ENCODE peak calls at places on chromosomes 12 and 14, in eight cellular contexts. Y is epithelial cell of esophagus, N is spleen, O is IMR-90, U is dorsolateral prefrontal cortex, D is psoas muscle, L is astrocyte of the cerebellum, X is astrocyte. C is an unnamed sample.
A peak's percentile ranks its signal among the peaks of the same experiment; 100 is the strongest.

GRCh38 chr14:51873221-51873893 is 12.9 kb downstream of the GNG2 start:
- DNase-seq in N (no peak), L (peak; percentile 89), Y (peak; percentile 69), D (no peak), O (peak; percentile 98), U (no peak), X (peak; percentile 96), C (no peak)

GRCh38 chr12:111596985-111597730 is 2.0 kb downstream of the ATXN2 start:
- DNase-seq in L (no peak), O (peak; percentile 55), N (peak; percentile 78), D (peak; percentile 71), X (peak; percentile 64), U (peak; percentile 53), Y (peak; percentile 53), C (peak; percentile 26)

GRCh38 chr14:61177279-61178225 is 103.6 kb downstream of the TMEM30B start:
- DNase-seq in Y (peak; percentile 77), X (peak; percentile 71), D (no peak), U (no peak), O (peak; percentile 31), N (no peak), L (no peak), C (no peak)

GRCh38 chr12:19192709-19193108 is 63.2 kb downstream of the PLEKHA5 start:
- DNase-seq in Y (no peak), N (no peak), X (no peak), O (no peak), U (no peak), D (no peak), L (no peak), C (no peak)

GRCh38 chr12:41983394-41983793 is 161.3 kb downstream of the GXYLT1 start:
- DNase-seq in L (no peak), U (no peak), O (no peak), X (peak; percentile 64), N (no peak), Y (no peak), D (no peak), C (no peak)

GRCh38 chr12:94458882-94459772 is 540 bp downstream of the CEP83 start:
- DNase-seq in U (no peak), D (no peak), L (peak; percentile 19), O (peak; percentile 48), N (no peak), X (peak; percentile 37), Y (peak; percentile 28), C (no peak)

GRCh38 chr14:22558221-22558913 is 30.7 kb downstream of the DAD1 start:
- DNase-seq in N (peak; percentile 86), O (no peak), Y (no peak), D (no peak), X (no peak), U (no peak), L (no peak), C (no peak)

GRCh38 chr14:32010561-32011188 is 66.4 kb upstream of the ARHGAP5 start:
- DNase-seq in U (no peak), Y (peak; percentile 68), O (peak; percentile 67), D (no peak), L (no peak), N (no peak), X (peak; percentile 71), C (no peak)

GRCh38 chr14:51691176-51691575 is 39.5 kb downstream of the FRMD6 start:
- DNase-seq in L (no peak), N (no peak), U (no peak), D (no peak), Y (peak; percentile 47), O (peak; percentile 72), X (no peak), C (no peak)

GRCh38 chr12:45878630-45879255 is 111.6 kb downstream of the SCAF11 start:
- DNase-seq in O (peak; percentile 24), U (no peak), N (no peak), X (no peak), L (no peak), Y (no peak), D (no peak), C (no peak)

GRCh38 chr12:53514626-53515290 is 7.5 kb upstream of the NPFF start:
- DNase-seq in Y (no peak), N (no peak), L (no peak), U (no peak), X (no peak), D (no peak), O (no peak), C (no peak)

GRCh38 chr14:99597911-99598600 is 6.0 kb downstream of the CCDC85C start:
- DNase-seq in O (no peak), D (no peak), X (no peak), Y (no peak), L (no peak), U (no peak), N (no peak), C (no peak)

GRCh38 chr12:106919910-106920544 is 35.7 kb upstream of the TMEM263 start:
- DNase-seq in L (peak; percentile 49), O (peak; percentile 63), Y (peak; percentile 59), N (no peak), X (peak; percentile 18), U (no peak), D (no peak), C (no peak)

GRCh38 chr12:31518680-31519227 is 72.2 kb downstream of the DENND5B start:
- DNase-seq in U (no peak), X (peak; percentile 100), D (no peak), L (peak; percentile 100), O (peak; percentile 100), Y (peak; percentile 93), N (no peak), C (no peak)

GRCh38 chr14:66509874-66510273 is 1.9 kb downstream of the GPHN start:
- DNase-seq in L (no peak), U (no peak), X (no peak), D (no peak), O (no peak), N (no peak), Y (peak; percentile 15), C (no peak)

GRCh38 chr14:66508846-66509621 is 1.1 kb downstream of the GPHN start:
- DNase-seq in O (peak; percentile 15), L (no peak), Y (peak; percentile 52), X (peak; percentile 14), D (peak; percentile 74), N (peak; percentile 85), U (peak; percentile 55), C (peak; percentile 89)

GRCh38 chr14:66508547-66508845 is 549 bp downstream of the GPHN start:
- DNase-seq in U (no peak), Y (no peak), N (no peak), L (no peak), X (no peak), D (no peak), O (no peak), C (no peak)

GRCh38 chr14:66507181-66507721 is 696 bp upstream of the GPHN start:
- DNase-seq in Y (no peak), X (no peak), L (no peak), O (no peak), U (no peak), N (no peak), D (no peak), C (no peak)

DNA sequence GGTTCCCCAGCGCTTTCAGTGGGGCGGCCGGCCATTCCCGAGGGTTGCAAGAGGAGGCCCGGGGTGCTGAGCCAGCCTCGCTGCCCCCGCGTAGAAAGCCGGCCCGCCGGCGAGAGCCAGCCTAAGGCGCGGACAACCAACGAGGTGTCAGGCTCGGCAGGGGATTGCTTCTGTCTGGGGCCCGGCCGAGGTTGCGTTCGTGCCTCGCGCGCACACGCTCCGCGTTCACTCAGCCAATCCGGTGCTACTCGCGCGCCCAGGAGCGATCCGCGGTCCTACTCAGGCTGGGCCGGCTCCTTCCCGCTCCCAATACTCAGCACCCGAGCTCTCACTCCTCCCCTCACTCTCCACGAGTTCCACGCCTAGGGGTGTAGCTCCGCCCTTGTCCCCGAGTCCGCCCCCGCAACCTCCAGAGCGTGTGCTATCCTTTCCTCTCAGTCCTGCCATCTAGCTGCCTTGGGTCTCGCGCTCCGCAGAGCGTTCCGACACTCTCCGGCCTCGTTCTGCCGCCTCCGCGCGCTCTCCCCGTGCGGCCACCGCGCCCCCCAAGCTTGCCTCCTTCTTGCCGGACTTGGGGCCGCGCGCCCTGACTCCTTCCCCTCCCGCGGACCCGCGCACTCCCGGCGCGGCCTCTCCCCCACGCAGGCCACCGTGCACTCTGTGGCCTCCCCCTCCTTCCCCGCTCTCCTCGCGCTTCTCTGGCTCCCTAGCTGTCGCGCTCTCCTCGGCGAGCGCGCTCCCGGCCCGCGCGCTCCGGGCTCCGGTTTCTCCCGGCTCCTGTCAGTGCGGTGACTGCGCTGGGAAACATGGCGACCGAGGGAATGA is at the start of gene GPHN:
- DNase-seq in N (peak; percentile 97), L (peak; percentile 95), X (peak; percentile 99), Y (peak; percentile 100), O (peak; percentile 97), U (peak; percentile 97), D (peak; percentile 98), C (peak; percentile 99)
- TF ChIP-seq CTCF in N (peak; percentile 37), L (peak; percentile 27), X (no peak), Y (peak; percentile 35), O (peak; percentile 25), U (peak; percentile 76), D (peak; percentile 38), C (no peak)

DNA sequence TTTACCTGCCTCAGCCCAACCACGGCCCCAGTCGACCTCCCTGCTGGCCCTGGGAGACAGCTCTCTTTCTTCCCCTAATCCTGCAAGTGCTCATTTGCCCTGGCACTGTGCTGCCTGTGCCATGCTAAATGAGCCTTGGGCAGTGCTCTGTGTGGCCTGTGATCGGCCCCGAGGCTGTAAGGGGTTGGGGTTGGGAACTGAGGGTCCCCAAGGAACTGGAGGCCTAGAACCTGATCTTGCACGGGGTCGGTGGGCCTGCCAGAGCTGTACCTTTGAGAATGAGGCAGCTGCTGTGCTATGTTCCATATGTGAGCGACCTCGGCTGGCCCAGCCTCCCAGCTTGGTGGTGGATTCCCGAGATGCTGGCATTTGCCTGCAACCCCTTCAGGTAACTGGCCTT is 2.8 kb downstream of the RNF31 start:
- DNase-seq in D (no peak), O (no peak), X (no peak), U (no peak), Y (no peak), N (no peak), L (no peak), C (no peak)
- H3K4me3 ChIP-seq in D (no peak overlapping the region), O (no peak overlapping the region), X (no peak overlapping the region), U (no peak overlapping the region), Y (no peak overlapping the region), N (no peak overlapping the region), L (no peak overlapping the region), C (no peak overlapping the region)

GRCh38 chr14:73777420-73777819 is 63.2 kb upstream of the PNMA1 start:
- DNase-seq in N (no peak), X (no peak), Y (peak; percentile 49), O (no peak), U (no peak), D (no peak), L (no peak), C (no peak)
- TF ChIP-seq CTCF in N (no peak), X (no peak), Y (peak; percentile 37), O (no peak), U (no peak), D (peak; percentile 39), L (no peak), C (no peak)

DNA sequence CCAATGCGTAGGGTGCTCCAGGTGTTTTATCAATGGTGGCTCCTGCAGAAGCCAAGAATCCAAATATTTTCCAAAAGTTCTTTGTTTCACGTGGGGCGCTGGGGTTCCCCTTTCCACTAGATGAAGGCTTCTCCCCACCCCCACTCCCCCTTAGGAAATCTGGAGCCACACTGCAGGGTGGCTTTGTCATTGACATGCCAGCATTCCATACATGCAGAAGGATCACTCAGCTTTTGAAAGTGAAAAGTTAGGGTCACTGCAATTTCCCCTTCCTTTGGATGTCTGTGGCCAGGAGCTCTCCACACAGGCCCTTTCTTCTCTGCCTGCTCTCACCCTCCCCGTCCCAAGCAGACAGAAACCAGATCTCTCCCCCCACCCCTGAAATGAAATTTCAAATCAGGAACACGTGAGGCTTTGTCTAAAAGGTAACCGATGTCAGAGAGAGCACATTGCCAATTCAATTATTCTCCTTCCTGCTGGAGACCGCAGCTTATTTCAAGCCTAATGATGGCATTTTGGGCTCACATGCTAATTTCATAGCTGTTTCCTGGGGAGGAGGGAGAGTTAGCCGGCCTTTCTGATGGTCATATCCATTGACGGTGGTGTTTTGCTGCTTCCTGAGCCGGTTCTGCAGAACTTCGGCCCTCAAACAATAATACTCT is 153.9 kb upstream of the RFLNA start:
- DNase-seq in L (peak; percentile 3), N (no peak), O (no peak), X (no peak), Y (no peak), U (no peak), D (no peak), C (no peak)
- H3K4me3 ChIP-seq in L (no peak overlapping the region), N (no peak overlapping the region), O (no peak overlapping the region), X (no peak overlapping the region), Y (no peak overlapping the region), U (no peak overlapping the region), D (no peak overlapping the region), C (no peak overlapping the region)